ENCODE peak calls at places on chromosomes 13 and 19, in six cellular contexts. One of them, this sample, is unnamed. For H3K4me1, the result is how much of the 10 kb centered on the place peaks cover.

GRCh38 chr19:47813304-47813994 is 8.3 kb upstream of the CRX start:
- DNase-seq in H1: peak
- DNase-seq in SK-N-SH: peak
- DNase-seq in HepG2: peak
- DNase-seq in K562: peak
- DNase-seq in GM12878: no peak
- DNase-seq in this sample: peak

GRCh38 chr19:10730932-10731331 is 13.1 kb downstream of the DNM2 start:
- DNase-seq in H1: no peak
- DNase-seq in K562: no peak
- DNase-seq in SK-N-SH: no peak
- DNase-seq in GM12878: no peak
- DNase-seq in HepG2: no peak
- DNase-seq in this sample: no peak

GRCh38 chr19:39177110-39177699 is 19.6 kb upstream of the NCCRP1 start:
- DNase-seq in K562: no peak
- DNase-seq in HepG2: no peak
- DNase-seq in GM12878: no peak
- DNase-seq in H1: no peak
- DNase-seq in SK-N-SH: no peak
- DNase-seq in this sample: no peak

GRCh38 chr19:39032164-39032918 is at the start of gene FBXO27:
- DNase-seq in HepG2: no peak
- DNase-seq in K562: peak
- DNase-seq in SK-N-SH: peak
- DNase-seq in GM12878: no peak
- DNase-seq in H1: peak
- DNase-seq in this sample: no peak

GRCh38 chr19:27742041-27742440 is 1470.9 kb downstream of the UQCRFS1 start:
- DNase-seq in HepG2: no peak
- DNase-seq in GM12878: no peak
- DNase-seq in K562: no peak
- DNase-seq in H1: no peak
- DNase-seq in SK-N-SH: no peak
- DNase-seq in this sample: no peak

GRCh38 chr13:73399347-73400216 is 340.8 kb downstream of the KLF5 start:
- DNase-seq in HepG2: peak
- DNase-seq in H1: no peak
- DNase-seq in SK-N-SH: no peak
- DNase-seq in GM12878: no peak
- DNase-seq in K562: no peak
- DNase-seq in this sample: no peak

GRCh38 chr19:41700381-41701195 is 7.8 kb upstream of the CEACAM5 start:
- DNase-seq in H1: no peak
- DNase-seq in HepG2: no peak
- DNase-seq in K562: no peak
- DNase-seq in SK-N-SH: no peak
- DNase-seq in GM12878: no peak
- DNase-seq in this sample: no peak

GRCh38 chr13:46086421-46086922 is 18.4 kb downstream of the CPB2 start:
- DNase-seq in GM12878: no peak
- DNase-seq in SK-N-SH: no peak
- DNase-seq in H1: no peak
- DNase-seq in K562: no peak
- DNase-seq in HepG2: no peak
- DNase-seq in this sample: no peak

GRCh38 chr19:41774515-41774980 is 19.2 kb downstream of the CEACAM6 start:
- DNase-seq in HepG2: no peak
- DNase-seq in GM12878: no peak
- DNase-seq in K562: no peak
- DNase-seq in H1: no peak
- DNase-seq in SK-N-SH: no peak
- DNase-seq in this sample: no peak

GRCh38 chr13:99442273-99442895 is 58.9 kb upstream of the TM9SF2 start:
- DNase-seq in K562: peak
- DNase-seq in GM12878: no peak
- DNase-seq in SK-N-SH: peak
- DNase-seq in HepG2: peak
- DNase-seq in H1: no peak
- DNase-seq in this sample: peak

GRCh38 chr13:46519177-46519576 is 33.8 kb upstream of the LRCH1 start:
- DNase-seq in HepG2: no peak
- DNase-seq in GM12878: no peak
- DNase-seq in SK-N-SH: no peak
- DNase-seq in K562: no peak
- DNase-seq in H1: no peak
- DNase-seq in this sample: no peak

GRCh38 chr13:22735381-22735995 is 445.3 kb upstream of the SGCG start:
- DNase-seq in SK-N-SH: no peak
- DNase-seq in H1: no peak
- DNase-seq in GM12878: no peak
- DNase-seq in HepG2: no peak
- DNase-seq in K562: no peak
- DNase-seq in this sample: no peak

GRCh38 chr13:48411281-48412099 is 1.4 kb downstream of the LPAR6 start:
- DNase-seq in K562: no peak
- DNase-seq in HepG2: no peak
- DNase-seq in H1: no peak
- DNase-seq in GM12878: no peak
- DNase-seq in SK-N-SH: no peak
- DNase-seq in this sample: no peak
- TF ChIP-seq YY1 in K562: no peak
- TF ChIP-seq YY1 in HepG2: no peak
- TF ChIP-seq YY1 in H1: no peak
- TF ChIP-seq YY1 in GM12878: no peak
- TF ChIP-seq YY1 in SK-N-SH: no peak
- TF ChIP-seq YY1 in this sample: no peak

DNA sequence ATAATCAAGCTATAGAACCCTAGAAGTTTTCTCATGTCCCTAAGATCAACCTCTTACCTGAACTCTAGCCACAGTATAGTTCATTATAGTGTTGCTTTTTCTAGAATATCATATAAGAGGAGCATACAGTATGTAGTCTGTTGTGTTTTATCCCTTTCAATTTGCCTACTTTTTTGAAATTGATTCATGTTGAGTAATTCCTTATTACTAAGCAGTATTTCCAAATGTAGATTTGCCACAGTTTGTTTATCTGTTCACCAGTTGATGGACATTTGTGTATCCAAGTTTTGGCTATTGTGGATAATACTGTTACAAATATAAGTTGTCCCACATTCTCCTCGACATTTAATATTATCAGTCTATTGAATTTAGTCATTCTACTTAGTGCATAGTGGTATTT is 138.0 kb downstream of the LMO7 start:
- DNase-seq in K562: no peak
- DNase-seq in HepG2: no peak
- DNase-seq in H1: no peak
- DNase-seq in GM12878: no peak
- DNase-seq in SK-N-SH: no peak
- DNase-seq in this sample: no peak
- H3K4me1 ChIP-seq in K562: under half
- H3K4me1 ChIP-seq in HepG2: under half
- H3K4me1 ChIP-seq in H1: under half
- H3K4me1 ChIP-seq in GM12878: under half
- H3K4me1 ChIP-seq in SK-N-SH: under half
- H3K4me1 ChIP-seq in this sample: under half

DNA sequence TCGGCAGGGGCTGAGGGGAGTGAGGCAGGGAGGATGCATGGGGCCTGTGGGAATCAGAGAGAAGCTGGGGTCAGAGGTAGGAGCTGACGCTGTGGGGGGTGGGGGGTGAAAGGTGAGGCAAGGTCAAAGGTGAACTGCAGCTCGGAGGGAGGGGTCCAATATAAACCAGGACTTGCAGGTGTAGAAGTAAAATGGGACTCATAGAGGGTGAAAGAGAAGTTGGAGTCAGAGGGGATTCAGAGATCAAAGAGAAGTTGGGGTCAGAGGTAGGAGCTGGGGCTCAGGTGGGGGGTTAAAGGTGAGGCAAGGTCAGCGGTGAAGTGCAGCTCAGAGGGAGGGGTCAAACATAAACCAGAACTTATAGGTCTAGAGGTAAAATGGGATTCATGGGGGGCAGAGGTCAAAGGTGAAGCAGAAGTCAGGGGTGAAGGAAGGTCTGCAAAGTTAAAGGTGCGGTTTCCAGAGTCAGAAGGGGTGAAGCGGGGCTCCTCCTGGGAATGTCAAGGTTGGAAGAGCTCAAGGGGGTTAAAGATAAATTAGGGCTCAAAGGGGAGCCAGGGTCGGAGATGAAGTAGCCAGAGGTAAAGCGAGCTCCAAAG is 7.6 kb downstream of the TUBB4A start:
- DNase-seq in GM12878: no peak
- DNase-seq in SK-N-SH: no peak
- DNase-seq in H1: no peak
- DNase-seq in K562: no peak
- DNase-seq in HepG2: no peak
- DNase-seq in this sample: no peak
- TF ChIP-seq YY1 in GM12878: no peak
- TF ChIP-seq YY1 in SK-N-SH: no peak
- TF ChIP-seq YY1 in H1: no peak
- TF ChIP-seq YY1 in K562: no peak
- TF ChIP-seq YY1 in HepG2: no peak
- TF ChIP-seq YY1 in this sample: no peak

DNA sequence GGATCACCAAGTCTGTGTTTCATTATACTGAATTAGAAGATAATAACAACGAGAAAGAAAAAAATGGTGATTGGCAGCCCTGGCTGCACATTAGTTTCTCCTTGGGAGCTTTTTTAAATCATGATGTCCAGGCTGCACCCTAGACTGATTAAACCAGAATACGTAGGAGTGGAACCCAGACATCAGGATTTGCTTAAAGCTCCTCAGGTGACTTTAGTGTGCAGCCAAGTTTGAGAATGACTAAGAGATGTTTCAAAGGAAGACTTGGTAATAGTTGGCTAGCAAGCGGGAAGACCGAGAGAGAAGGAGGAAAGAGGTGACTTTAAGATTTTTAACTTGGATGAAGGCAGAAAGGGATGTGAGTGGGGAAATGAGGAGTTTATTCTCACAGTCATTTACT is 71.4 kb upstream of the SERP2 start:
- DNase-seq in HepG2: no peak
- DNase-seq in GM12878: no peak
- DNase-seq in H1: no peak
- DNase-seq in K562: no peak
- DNase-seq in SK-N-SH: no peak
- DNase-seq in this sample: no peak
- H3K4me1 ChIP-seq in HepG2: under half
- H3K4me1 ChIP-seq in GM12878: under half
- H3K4me1 ChIP-seq in H1: under half
- H3K4me1 ChIP-seq in K562: under half
- H3K4me1 ChIP-seq in SK-N-SH: under half
- H3K4me1 ChIP-seq in this sample: under half

GRCh38 chr19:18390075-18390909 is 4.3 kb downstream of the GDF15 start:
- DNase-seq in GM12878: no peak
- DNase-seq in SK-N-SH: no peak
- DNase-seq in K562: no peak
- DNase-seq in H1: no peak
- DNase-seq in HepG2: no peak
- DNase-seq in this sample: no peak
- TF ChIP-seq YY1 in GM12878: no peak
- TF ChIP-seq YY1 in SK-N-SH: no peak
- TF ChIP-seq YY1 in K562: no peak
- TF ChIP-seq YY1 in H1: no peak
- TF ChIP-seq YY1 in HepG2: no peak
- TF ChIP-seq YY1 in this sample: no peak

GRCh38 chr19:3054972-3055740 is 7.1 kb downstream of the TLE5 start:
- DNase-seq in H1: no peak
- DNase-seq in GM12878: no peak
- DNase-seq in K562: peak
- DNase-seq in SK-N-SH: no peak
- DNase-seq in HepG2: no peak
- DNase-seq in this sample: no peak
- H3K4me1 ChIP-seq in H1: under half
- H3K4me1 ChIP-seq in GM12878: under half
- H3K4me1 ChIP-seq in K562: half or more
- H3K4me1 ChIP-seq in SK-N-SH: under half
- H3K4me1 ChIP-seq in HepG2: under half
- H3K4me1 ChIP-seq in this sample: under half